ENCODE peak calls at places on chromosomes 7 and 10, in five cellular contexts. D is lower leg skin, A is stomach, K is breast epithelium, B is neural progenitor cell. J is an unnamed sample.

GRCh38 chr7:43141091-43141490 is 28.6 kb downstream of the HECW1 start:
- DNase-seq in D (no peak), A (no peak), K (no peak), B (peak; percentile 29), J (no peak)

GRCh38 chr10:98371421-98371820 is 43.6 kb downstream of the PYROXD2 start:
- DNase-seq in D (no peak), A (no peak), K (no peak), B (no peak), J (no peak)

GRCh38 chr10:78983608-78984007 is 85.2 kb upstream of the ZMIZ1 start:
- DNase-seq in D (no peak), A (no peak), K (no peak), B (no peak), J (no peak)

GRCh38 chr7:87505122-87505521 is 29.6 kb upstream of the ABCB4 start:
- DNase-seq in D (no peak), A (no peak), K (no peak), B (no peak), J (no peak)

GRCh38 chr7:105015631-105015965 is 1.6 kb downstream of the KMT2E start:
- DNase-seq in D (peak; percentile 51), A (peak; percentile 53), K (no peak), B (peak; percentile 76), J (peak; percentile 33)

GRCh38 chr7:28587211-28587610 is 174.9 kb downstream of the CREB5 start:
- DNase-seq in D (no peak), A (no peak), K (peak; percentile 42), B (peak; percentile 7), J (no peak)

GRCh38 chr7:24982917-24983316 is 2.9 kb upstream of the OSBPL3 start:
- DNase-seq in D (no peak), A (no peak), K (no peak), B (peak; percentile 21), J (no peak)

GRCh38 chr10:95542330-95542729 is 18.8 kb downstream of the SORBS1 start:
- DNase-seq in D (no peak), A (peak; percentile 45), K (no peak), B (no peak), J (no peak)

GRCh38 chr10:128516180-128516579 is 390.0 kb upstream of the MKI67 start:
- DNase-seq in D (no peak), A (no peak), K (no peak), B (no peak), J (no peak)

GRCh38 chr10:112565434-112566053 is 118.5 kb downstream of the VTI1A start:
- DNase-seq in D (peak; percentile 56), A (peak; percentile 30), K (no peak), B (peak; percentile 79), J (no peak)

GRCh38 chr10:102919237-102919959 is 1.3 kb downstream of the CNNM2 start:
- DNase-seq in D (peak; percentile 18), A (peak; percentile 40), K (peak; percentile 25), B (peak; percentile 66), J (peak; percentile 4)

GRCh38 chr10:3761916-3762708 is 22.9 kb downstream of the KLF6 start:
- DNase-seq in D (no peak), A (no peak), K (no peak), B (peak; percentile 84), J (no peak)

GRCh38 chr7:111756687-111757178 is 194.4 kb upstream of the IMMP2L start:
- DNase-seq in D (peak; percentile 30), A (no peak), K (peak; percentile 44), B (peak; percentile 75), J (peak; percentile 31)

GRCh38 chr10:1074748-1075358 is 18.7 kb downstream of the WDR37 start:
- DNase-seq in D (no peak), A (no peak), K (no peak), B (no peak), J (no peak)

GRCh38 chr10:93718937-93719725 is 16.7 kb upstream of the FRA10AC1 start:
- DNase-seq in D (no peak), A (no peak), K (no peak), B (peak; percentile 31), J (no peak)

GRCh38 chr7:115869811-115870210 is 160.8 kb downstream of the TFEC start:
- DNase-seq in D (no peak), A (no peak), K (no peak), B (no peak), J (no peak)

GRCh38 chr10:31935678-31936077 is 7.0 kb upstream of the ARHGAP12 start:
- DNase-seq in D (no peak), A (no peak), K (no peak), B (no peak), J (no peak)

GRCh38 chr10:113524120-113524519 is 28.7 kb upstream of the HABP2 start:
- DNase-seq in D (no peak), A (no peak), K (no peak), B (peak; percentile 45), J (no peak)

GRCh38 chr7:89666436-89666835 is 487.8 kb upstream of the STEAP1 start:
- DNase-seq in D (no peak), A (no peak), K (no peak), B (no peak), J (no peak)

GRCh38 chr7:144842377-144842851 is 6.6 kb upstream of the TPK1 start:
- DNase-seq in D (peak; percentile 55), A (peak; percentile 72), K (no peak), B (peak; percentile 66), J (no peak)

GRCh38 chr7:137084607-137085380 is 216.3 kb downstream of the CHRM2 start:
- DNase-seq in D (no peak), A (no peak), K (no peak), B (no peak), J (no peak)

GRCh38 chr7:64608116-64608910 is 45.4 kb upstream of the ZNF680 start:
- DNase-seq in D (no peak), A (no peak), K (no peak), B (no peak), J (no peak)

GRCh38 chr10:133335238-133336122 is 1.2 kb downstream of the CALY start:
- DNase-seq in D (no peak), A (peak; percentile 48), K (no peak), B (peak; percentile 84), J (no peak)

GRCh38 chr7:18680576-18680975 is 185.0 kb downstream of the HDAC9 start:
- DNase-seq in D (no peak), A (no peak), K (no peak), B (no peak), J (no peak)

GRCh38 chr10:28533315-28533564 is 322 bp downstream of the WAC start:
- DNase-seq in D (no peak), A (no peak), K (no peak), B (no peak), J (no peak)
- H3K4me3 ChIP-seq in D (peak overlapping the region; percentile 87), A (peak overlapping the region; percentile 73), K (peak overlapping the region; percentile 93), B (peak overlapping the region; percentile 93), J (peak overlapping the region; percentile 78)

DNA sequence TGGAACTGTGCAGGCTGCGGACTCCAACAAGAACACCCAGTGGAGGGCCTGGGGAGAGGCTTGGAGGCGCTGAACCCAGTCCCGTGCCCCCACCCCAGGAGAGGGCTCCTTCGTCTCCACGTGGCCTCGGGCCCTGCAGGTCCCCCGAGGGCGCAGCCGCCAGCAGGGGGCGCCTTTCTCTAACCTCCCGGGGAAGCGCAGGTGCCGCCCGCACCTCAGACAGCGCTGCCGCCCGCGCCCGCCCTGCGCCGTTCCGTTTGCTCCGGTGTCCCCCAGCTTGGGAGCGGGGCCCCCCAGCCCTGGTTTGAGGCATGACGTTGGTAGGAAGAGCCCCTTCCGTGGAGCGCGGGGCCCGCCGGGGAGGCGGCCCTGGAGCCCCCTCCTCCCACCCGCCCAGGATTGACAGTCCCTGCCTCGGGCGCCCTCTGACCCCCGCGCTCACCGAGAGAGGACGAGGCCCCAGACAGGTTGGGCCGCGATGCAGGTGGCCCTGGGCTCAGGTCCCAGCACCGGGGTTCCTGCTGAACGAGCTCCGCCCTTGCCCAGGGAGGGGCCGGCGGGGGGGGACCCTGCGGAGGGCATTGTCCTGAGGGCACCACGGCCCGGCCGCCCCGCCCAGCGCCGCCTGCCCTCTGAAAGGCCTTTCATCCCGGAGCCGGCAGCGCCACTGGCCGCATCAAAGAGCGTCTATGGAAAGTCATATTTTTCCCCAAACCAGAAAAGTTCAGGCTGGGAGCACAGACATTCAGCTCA is 42.9 kb downstream of the FOXL3 start:
- DNase-seq in D (peak; percentile 45), A (peak; percentile 92), K (peak; percentile 68), B (peak; percentile 88), J (peak; percentile 59)
- H3K4me3 ChIP-seq in D (no peak overlapping the region), A (peak overlapping the region; percentile 43), K (peak overlapping the region; percentile 47), B (peak overlapping the region; percentile 52), J (peak overlapping the region; percentile 48)

DNA sequence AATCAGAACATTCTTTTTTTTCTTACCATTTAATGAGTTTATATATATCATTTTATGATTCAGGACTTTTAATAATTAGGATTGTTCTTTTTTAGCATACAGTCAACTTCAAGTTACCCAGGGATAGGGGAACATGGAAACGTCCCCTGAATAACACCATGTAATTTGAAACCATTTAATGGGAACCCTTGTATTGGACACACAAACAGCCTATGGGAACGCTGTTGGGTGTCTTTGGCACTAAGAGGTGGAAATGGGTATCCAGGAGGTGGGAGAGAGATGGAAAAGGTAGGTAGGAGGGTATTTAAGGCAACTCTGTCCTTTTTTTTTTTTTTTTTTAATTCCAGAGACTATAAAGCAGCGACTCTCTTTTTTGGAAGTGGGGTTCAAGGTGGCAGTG is 2.6 kb downstream of the LUC7L2 start:
- DNase-seq in D (no peak), A (no peak), K (no peak), B (peak; percentile 53), J (no peak)
- H3K4me3 ChIP-seq in D (no peak overlapping the region), A (no peak overlapping the region), K (no peak overlapping the region), B (peak overlapping the region; percentile 84), J (no peak overlapping the region)

GRCh38 chr7:127250312-127251047 is 2.3 kb downstream of the GRM8 start:
- DNase-seq in D (no peak), A (no peak), K (no peak), B (no peak), J (no peak)
- H3K4me3 ChIP-seq in D (no peak overlapping the region), A (peak overlapping the region; percentile 81), K (peak overlapping the region; percentile 74), B (no peak overlapping the region), J (peak overlapping the region; percentile 36)

GRCh38 chr7:100427762-100428198 is 723 bp downstream of the ZCWPW1 start:
- DNase-seq in D (no peak), A (no peak), K (no peak), B (no peak), J (no peak)
- H3K4me3 ChIP-seq in D (no peak overlapping the region), A (peak overlapping the region; percentile 80), K (peak overlapping the region; percentile 88), B (peak overlapping the region; percentile 71), J (peak overlapping the region; percentile 72)

GRCh38 chr10:11636761-11637166 is 25.3 kb upstream of the USP6NL start:
- DNase-seq in D (no peak), A (no peak), K (no peak), B (no peak), J (no peak)

GRCh38 chr10:11629731-11630130 is 18.3 kb upstream of the USP6NL start:
- DNase-seq in D (no peak), A (no peak), K (no peak), B (no peak), J (no peak)

GRCh38 chr10:11626071-11626470 is 14.6 kb upstream of the USP6NL start:
- DNase-seq in D (no peak), A (no peak), K (no peak), B (no peak), J (no peak)

GRCh38 chr10:11631291-11631690 is 19.8 kb upstream of the USP6NL start:
- DNase-seq in D (no peak), A (no peak), K (no peak), B (no peak), J (no peak)

GRCh38 chr10:11631890-11632587 is 20.6 kb upstream of the USP6NL start:
- DNase-seq in D (no peak), A (no peak), K (no peak), B (no peak), J (no peak)
- H3K4me3 ChIP-seq in D (no peak overlapping the region), A (no peak overlapping the region), K (no peak overlapping the region), B (no peak overlapping the region), J (no peak overlapping the region)